ENCODE peak calls at places on chromosome 12, in ten cellular contexts. B is AG04450, N is ovary, V is RWPE2, M is RWPE1, E is GM23338, R is A549, I is H9, P is lung, J is fibroblast of lung. D is an unnamed sample.

GRCh38 chr12:47527816-47528215 is 178.0 kb downstream of the RPAP3 start:
- DNase-seq in B (no peak), N (no peak), V (no peak), M (no peak), E (no peak), R (no peak), I (no peak), P (no peak), J (no peak), D (no peak)

GRCh38 chr12:79127268-79127895 is 262.8 kb downstream of the SYT1 start:
- DNase-seq in B (peak; percentile 80), N (no peak), V (no peak), M (peak; percentile 16), E (no peak), R (no peak), I (no peak), P (no peak), J (peak; percentile 95), D (no peak)

GRCh38 chr12:106226884-106227640 is 20.8 kb downstream of the CKAP4 start:
- DNase-seq in B (no peak), N (no peak), V (no peak), M (peak; percentile 84), E (peak; percentile 81), R (peak; percentile 87), I (peak; percentile 59), P (no peak), J (peak; percentile 74), D (no peak)

GRCh38 chr12:7667025-7667575 is 1.4 kb upstream of the APOBEC1 start:
- DNase-seq in B (no peak), N (no peak), V (no peak), M (peak; percentile 10), E (peak; percentile 82), R (peak; percentile 31), I (no peak), P (no peak), J (no peak), D (no peak)

GRCh38 chr12:66387067-66387466 is 84.8 kb downstream of the HELB start:
- DNase-seq in B (no peak), N (no peak), V (no peak), M (no peak), E (peak; percentile 9), R (no peak), I (no peak), P (no peak), J (no peak), D (no peak)

GRCh38 chr12:62841841-62842240 is 93.1 kb downstream of the PPM1H start:
- DNase-seq in B (no peak), N (no peak), V (no peak), M (no peak), E (no peak), R (no peak), I (no peak), P (no peak), J (no peak), D (no peak)

GRCh38 chr12:78470354-78471195 is 394.0 kb upstream of the SYT1 start:
- DNase-seq in B (no peak), N (no peak), V (no peak), M (peak; percentile 15), E (peak; percentile 72), R (peak; percentile 6), I (peak; percentile 49), P (no peak), J (peak; percentile 69), D (no peak)

GRCh38 chr12:113831016-113831415 is 135.1 kb downstream of the RBM19 start:
- DNase-seq in B (peak; percentile 6), N (no peak), V (no peak), M (no peak), E (no peak), R (no peak), I (no peak), P (no peak), J (peak; percentile 40), D (no peak)

GRCh38 chr12:130761537-130762318 is 45.6 kb upstream of the RIMBP2 start:
- DNase-seq in B (no peak), N (peak; percentile 72), V (no peak), M (peak; percentile 77), E (peak; percentile 73), R (peak; percentile 82), I (peak; percentile 80), P (no peak), J (peak; percentile 61), D (no peak)

GRCh38 chr12:47377414-47378221 is 297.9 kb upstream of the AMIGO2 start:
- DNase-seq in B (peak; percentile 97), N (peak; percentile 98), V (peak; percentile 51), M (peak; percentile 46), E (no peak), R (peak; percentile 90), I (no peak), P (peak; percentile 67), J (peak; percentile 100), D (peak; percentile 99)

GRCh38 chr12:67942704-67943103 is 46.5 kb upstream of the IFNG-AS1 start:
- DNase-seq in B (no peak), N (no peak), V (no peak), M (no peak), E (no peak), R (no peak), I (no peak), P (no peak), J (no peak), D (no peak)

GRCh38 chr12:50677858-50678257 is 86.0 kb upstream of the ATF1 start:
- DNase-seq in B (no peak), N (no peak), V (no peak), M (no peak), E (no peak), R (no peak), I (no peak), P (no peak), J (peak; percentile 36), D (no peak)

GRCh38 chr12:56998316-56998715 is 8.0 kb downstream of the ZBTB39 start:
- DNase-seq in B (no peak), N (no peak), V (no peak), M (no peak), E (no peak), R (no peak), I (no peak), P (no peak), J (no peak), D (peak; percentile 52)

GRCh38 chr12:109074866-109075265 is 18.4 kb downstream of the ALKBH2 start:
- DNase-seq in B (no peak), N (no peak), V (no peak), M (no peak), E (no peak), R (no peak), I (no peak), P (no peak), J (no peak), D (no peak)

GRCh38 chr12:121915841-121916321 is 2.5 kb upstream of the CFAP251 start:
- DNase-seq in B (no peak), N (no peak), V (no peak), M (no peak), E (no peak), R (no peak), I (no peak), P (no peak), J (no peak), D (no peak)

GRCh38 chr12:121918679-121919038 is 267 bp downstream of the CFAP251 start:
- DNase-seq in B (no peak), N (no peak), V (no peak), M (no peak), E (peak; percentile 58), R (no peak), I (no peak), P (no peak), J (no peak), D (no peak)

GRCh38 chr12:121921106-121921505 is 2.7 kb downstream of the CFAP251 start:
- DNase-seq in B (no peak), N (no peak), V (no peak), M (no peak), E (no peak), R (no peak), I (no peak), P (no peak), J (no peak), D (no peak)

GRCh38 chr12:121917950-121918678 is at the start of gene CFAP251:
- DNase-seq in B (no peak), N (peak; percentile 74), V (peak; percentile 86), M (peak; percentile 59), E (peak; percentile 98), R (no peak), I (peak; percentile 98), P (peak; percentile 94), J (peak; percentile 63), D (peak; percentile 96)

GRCh38 chr12:121916719-121917118 is 1.7 kb upstream of the CFAP251 start:
- DNase-seq in B (no peak), N (no peak), V (no peak), M (no peak), E (peak; percentile 86), R (no peak), I (peak; percentile 82), P (no peak), J (peak; percentile 66), D (no peak)
- TF ChIP-seq CTCF in B (peak; percentile 63), N (no peak), V (peak; percentile 52), M (no peak), E (peak; percentile 62), R (peak; percentile 29), I (peak; percentile 67), P (no peak), J (peak; percentile 39), D (no peak)

GRCh38 chr12:133202493-133203343 is 21.4 kb downstream of the ZNF268 start:
- DNase-seq in B (no peak), N (no peak), V (no peak), M (no peak), E (peak; percentile 8), R (no peak), I (no peak), P (no peak), J (peak; percentile 28), D (no peak)
- H3K27ac ChIP-seq in B (no peak overlapping the region), N (no peak overlapping the region), V (no peak overlapping the region), M (no peak overlapping the region), E (no peak overlapping the region), R (no peak overlapping the region), I (no peak overlapping the region), P (no peak overlapping the region), J (no peak overlapping the region), D (no peak overlapping the region)

DNA sequence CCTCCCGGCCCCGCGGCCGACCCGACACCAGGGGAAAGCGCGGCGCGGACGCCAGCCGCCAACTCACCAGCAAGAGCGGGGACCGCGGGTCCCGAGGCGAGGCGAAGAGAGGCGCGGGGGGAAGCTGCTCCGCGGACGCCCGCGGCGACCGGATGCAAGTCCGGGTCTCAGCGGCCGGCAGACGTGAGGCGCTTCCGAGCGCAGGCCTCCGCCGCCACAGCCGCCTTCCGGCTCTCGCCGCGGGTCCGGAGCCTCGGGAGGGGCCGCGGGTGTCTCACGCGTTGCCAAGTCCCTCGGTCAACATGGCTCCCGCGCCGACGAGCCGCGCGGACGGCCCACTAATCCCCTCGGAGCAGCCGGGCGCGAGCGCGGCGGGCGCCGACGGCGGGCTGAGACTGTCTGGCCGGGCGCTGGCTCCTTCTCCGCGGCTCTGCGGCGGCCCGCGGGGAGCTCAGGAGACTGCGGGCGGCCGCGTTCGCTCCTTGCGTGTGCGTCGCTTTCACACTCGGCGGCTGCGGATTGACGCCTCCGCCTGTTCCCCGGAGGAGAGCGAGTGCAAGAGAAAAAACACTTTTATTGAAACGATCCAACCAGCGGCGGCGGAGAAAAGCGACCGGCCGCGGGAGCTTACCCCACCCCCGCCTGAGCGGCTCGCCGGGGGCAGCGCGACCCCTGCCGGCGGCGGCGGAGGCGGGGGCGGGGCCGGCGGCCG is at the start of gene CDK17:
- DNase-seq in B (peak; percentile 69), N (peak; percentile 89), V (peak; percentile 74), M (peak; percentile 90), E (peak; percentile 75), R (peak; percentile 78), I (peak; percentile 78), P (peak; percentile 85), J (peak; percentile 89), D (peak; percentile 88)
- TF ChIP-seq CTCF in B (peak; percentile 40), N (peak; percentile 62), V (peak; percentile 89), M (peak; percentile 86), E (peak; percentile 7), R (peak; percentile 90), I (peak; percentile 51), P (no peak), J (peak; percentile 21), D (no peak)

GRCh38 chr12:102232446-102232845 is 34.8 kb upstream of the PMCH start:
- DNase-seq in B (no peak), N (no peak), V (no peak), M (no peak), E (no peak), R (no peak), I (no peak), P (no peak), J (peak; percentile 36), D (no peak)
- H3K27ac ChIP-seq in B (no peak overlapping the region), N (peak overlapping the region; percentile 47), V (no peak overlapping the region), M (no peak overlapping the region), E (no peak overlapping the region), R (no peak overlapping the region), I (no peak overlapping the region), P (no peak overlapping the region), J (no peak overlapping the region), D (no peak overlapping the region)